ENCODE peak calls at places on chromosomes 6 and 20, in six cellular contexts. U, J, L, K, T and B are unnamed samples.
A peak's percentile ranks its signal among the peaks of the same experiment; 100 is the strongest.

GRCh38 chr6:163301721-163302635 is 112.5 kb upstream of the QKI start:
- DNase-seq in U (no peak), J (no peak), L (peak; percentile 81), K (no peak), T (no peak), B (peak; percentile 25)

GRCh38 chr6:43910638-43911353 is 140.8 kb downstream of the VEGFA start:
- DNase-seq in U (peak; percentile 24), J (peak; percentile 78), L (no peak), K (peak; percentile 86), T (peak; percentile 65), B (peak; percentile 88)

GRCh38 chr6:35146453-35146852 is 5.3 kb upstream of the TCP11 start:
- DNase-seq in U (peak; percentile 46), J (peak; percentile 71), L (peak; percentile 71), K (peak; percentile 55), T (peak; percentile 54), B (peak; percentile 67)

GRCh38 chr20:31505903-31506302 is 8.3 kb upstream of the HM13 start:
- DNase-seq in U (no peak), J (no peak), L (no peak), K (no peak), T (no peak), B (no peak)

GRCh38 chr6:33983109-33983475 is 162.8 kb downstream of the GRM4 start:
- DNase-seq in U (no peak), J (peak; percentile 6), L (no peak), K (peak; percentile 1), T (peak; percentile 31), B (peak; percentile 17)

GRCh38 chr6:34518669-34519365 is 37.3 kb downstream of the SPDEF start:
- DNase-seq in U (no peak), J (no peak), L (no peak), K (no peak), T (no peak), B (no peak)

GRCh38 chr20:61170521-61170920 is 81.5 kb upstream of the CDH4 start:
- DNase-seq in U (no peak), J (no peak), L (peak; percentile 20), K (no peak), T (no peak), B (no peak)

GRCh38 chr6:28410767-28411166 is 11.2 kb upstream of the ZSCAN12 start:
- DNase-seq in U (no peak), J (no peak), L (no peak), K (no peak), T (no peak), B (no peak)

GRCh38 chr20:52622086-52622485 is 350.1 kb upstream of the TSHZ2 start:
- DNase-seq in U (no peak), J (no peak), L (no peak), K (no peak), T (no peak), B (no peak)

GRCh38 chr20:61118429-61119224 is 133.4 kb upstream of the CDH4 start:
- DNase-seq in U (peak; percentile 21), J (peak; percentile 76), L (no peak), K (peak; percentile 85), T (peak; percentile 87), B (no peak)

GRCh38 chr20:11432407-11432806 is 485.3 kb upstream of the BTBD3 start:
- DNase-seq in U (peak; percentile 96), J (peak; percentile 95), L (no peak), K (peak; percentile 95), T (peak; percentile 93), B (peak; percentile 96)

GRCh38 chr20:48041078-48041780 is 255.9 kb upstream of the SULF2 start:
- DNase-seq in U (no peak), J (no peak), L (no peak), K (no peak), T (no peak), B (no peak)
- TF ChIP-seq CTCF in U (no peak), J (no peak), L (no peak), K (no peak), T (no peak), B (no peak)

DNA sequence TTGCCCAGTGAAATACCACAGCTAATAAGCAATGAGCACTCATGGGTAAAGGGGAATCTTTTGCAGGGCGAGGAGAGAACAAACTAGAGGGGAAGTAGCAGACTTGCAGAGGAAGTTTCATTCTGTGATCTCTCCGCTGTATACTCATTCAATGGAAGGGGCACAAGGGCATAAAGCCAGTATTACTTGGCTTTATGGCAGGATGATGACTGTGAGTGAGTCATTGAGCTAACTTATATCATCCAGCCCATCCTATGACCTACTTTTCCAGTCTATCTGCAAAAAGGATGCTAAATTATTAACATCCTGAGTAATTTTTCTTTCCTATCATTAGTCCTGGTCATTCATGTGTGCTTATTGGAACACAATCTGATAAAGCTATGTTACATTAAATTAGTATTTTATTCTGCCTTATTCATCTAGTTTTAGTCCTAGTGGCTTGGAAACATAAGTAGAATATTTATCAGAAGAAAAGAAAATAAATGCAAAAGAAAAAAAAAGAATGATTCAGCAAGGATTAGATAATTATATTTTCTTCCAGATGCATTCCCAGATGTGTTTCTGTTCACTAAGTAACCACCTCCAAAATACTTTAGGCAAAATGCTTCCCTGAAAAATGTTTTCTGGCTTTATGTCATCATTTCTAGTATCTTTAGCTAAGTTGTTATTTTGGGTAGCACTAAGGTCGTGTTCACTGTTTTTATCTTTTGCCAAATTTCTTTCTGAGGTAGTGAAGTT is 471.7 kb downstream of the CDKAL1 start:
- DNase-seq in U (peak; percentile 87), J (peak; percentile 93), L (no peak), K (peak; percentile 94), T (peak; percentile 97), B (peak; percentile 86)
- H3K4me3 ChIP-seq in U (no peak overlapping the region), J (no peak overlapping the region), L (no peak overlapping the region), K (no peak overlapping the region), T (no peak overlapping the region), B (no peak overlapping the region)

DNA sequence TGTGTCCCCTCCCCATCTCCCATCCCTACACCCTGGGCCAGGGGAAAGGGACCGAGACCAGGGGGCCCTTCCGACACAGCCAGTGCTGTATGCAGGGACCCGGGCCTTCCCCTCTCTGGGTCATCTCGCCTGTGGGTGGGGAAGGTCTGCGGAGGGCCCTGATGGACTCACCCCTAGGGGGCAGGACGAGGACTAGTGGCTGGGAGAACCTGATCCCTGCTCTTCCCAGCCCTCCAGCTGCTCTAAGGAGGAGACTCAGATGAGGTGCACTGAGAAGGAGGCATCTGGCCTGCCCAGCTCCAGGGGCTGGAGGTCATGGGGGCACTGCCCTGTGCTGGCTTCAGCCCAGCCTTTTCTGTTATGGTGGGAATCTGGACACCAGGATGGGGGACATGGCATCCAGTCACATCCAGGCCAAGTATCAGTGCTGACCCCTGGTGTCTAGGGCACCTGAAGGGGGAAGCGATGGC is 735 bp downstream of the MYL9 start:
- DNase-seq in U (peak; percentile 56), J (peak; percentile 65), L (peak; percentile 72), K (peak; percentile 70), T (peak; percentile 63), B (peak; percentile 70)
- TF ChIP-seq CTCF in U (peak; percentile 82), J (peak; percentile 69), L (peak; percentile 66), K (peak; percentile 59), T (peak; percentile 60), B (peak; percentile 78)

GRCh38 chr6:83867527-83868161 is 8.2 kb downstream of the CYB5R4 start:
- DNase-seq in U (peak; percentile 98), J (peak; percentile 98), L (peak; percentile 41), K (peak; percentile 92), T (peak; percentile 95), B (peak; percentile 98)

GRCh38 chr6:83872386-83873118 is 13.1 kb downstream of the CYB5R4 start:
- DNase-seq in U (no peak), J (no peak), L (no peak), K (peak; percentile 29), T (no peak), B (peak; percentile 47)

GRCh38 chr6:83868639-83869038 is 9.2 kb downstream of the CYB5R4 start:
- DNase-seq in U (peak; percentile 66), J (peak; percentile 82), L (no peak), K (peak; percentile 77), T (peak; percentile 74), B (peak; percentile 88)

GRCh38 chr6:83873869-83874268 is 14.4 kb downstream of the CYB5R4 start:
- DNase-seq in U (no peak), J (no peak), L (no peak), K (no peak), T (no peak), B (no peak)

DNA sequence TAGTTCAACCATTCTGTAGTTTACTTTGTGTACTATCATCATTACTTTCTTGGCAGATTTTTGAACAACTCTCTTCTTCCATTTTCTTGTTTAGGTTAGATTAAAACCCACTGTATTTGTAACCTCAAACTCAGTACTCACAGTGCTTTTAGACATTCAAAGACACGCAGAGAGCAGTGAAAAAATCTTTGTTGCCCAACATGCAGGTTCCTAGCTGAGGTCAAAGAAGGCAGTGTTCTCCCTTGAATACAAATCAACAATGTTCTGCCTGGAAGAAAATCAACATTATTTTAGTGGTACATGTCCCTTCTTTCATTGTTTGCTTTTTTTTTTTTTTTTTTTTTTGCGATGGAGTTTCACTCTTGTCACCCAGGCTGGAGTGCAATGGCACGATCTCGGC is 11.2 kb downstream of the CYB5R4 start:
- DNase-seq in U (no peak), J (no peak), L (no peak), K (no peak), T (no peak), B (peak; percentile 28)
- H3K4me3 ChIP-seq in U (no peak overlapping the region), J (no peak overlapping the region), L (no peak overlapping the region), K (no peak overlapping the region), T (no peak overlapping the region), B (no peak overlapping the region)

GRCh38 chr6:157669747-157670216 is 153.3 kb upstream of the SNX9 start:
- DNase-seq in U (peak; percentile 61), J (peak; percentile 76), L (peak; percentile 78), K (peak; percentile 71), T (peak; percentile 72), B (peak; percentile 84)
- TF ChIP-seq CTCF in U (peak; percentile 40), J (peak; percentile 41), L (peak; percentile 24), K (peak; percentile 29), T (peak; percentile 25), B (peak; percentile 56)

GRCh38 chr6:2988076-2988425 is 11.6 kb upstream of the NQO2 start:
- DNase-seq in U (no peak), J (no peak), L (no peak), K (no peak), T (no peak), B (no peak)
- H3K4me3 ChIP-seq in U (peak overlapping the region; percentile 71), J (peak overlapping the region; percentile 73), L (peak overlapping the region; percentile 64), K (peak overlapping the region; percentile 72), T (peak overlapping the region; percentile 73), B (peak overlapping the region; percentile 77)

DNA sequence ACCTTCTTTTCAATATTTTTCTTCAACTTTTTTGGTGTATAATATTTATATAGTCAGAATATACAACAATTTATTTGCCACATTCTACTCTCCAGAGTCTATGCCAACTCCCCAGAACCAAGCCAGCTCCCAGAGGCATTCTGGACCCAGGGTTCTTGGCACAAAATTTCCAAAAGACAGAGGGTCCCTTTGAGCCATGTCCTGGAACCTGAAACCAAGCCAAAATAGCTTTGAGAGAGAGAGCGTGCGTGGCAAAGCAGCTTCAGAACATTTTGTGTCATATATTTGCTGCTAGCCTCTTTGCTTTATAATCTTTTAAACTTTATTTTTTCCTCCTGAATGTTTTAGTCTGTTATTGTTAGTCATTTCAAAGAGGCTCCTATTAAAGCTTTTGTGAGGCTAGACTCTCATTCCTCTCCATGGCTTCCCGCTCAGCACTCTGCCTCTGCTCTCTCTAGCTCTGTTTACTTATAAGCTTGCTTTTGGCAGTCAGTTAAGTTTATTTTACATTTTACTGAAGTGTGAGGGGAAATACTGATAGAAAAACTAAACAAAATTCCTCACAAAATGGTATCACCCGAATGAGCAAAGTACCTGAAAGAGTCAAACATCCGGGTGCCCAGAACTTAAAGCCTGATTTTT is 605.2 kb upstream of the ID4 start:
- DNase-seq in U (no peak), J (no peak), L (no peak), K (no peak), T (no peak), B (no peak)
- TF ChIP-seq CTCF in U (no peak), J (no peak), L (no peak), K (no peak), T (no peak), B (no peak)